ENCODE peak calls at places on chromosomes 7 and 10, in six cellular contexts. F, S, A, I, Y and U are unnamed samples.
A peak's percentile ranks its signal among the peaks of the same experiment; 100 is the strongest.

GRCh38 chr10:48210391-48210790 is 64.1 kb downstream of the FRMPD2 start:
- DNase-seq in Y (no peak), F (no peak), S (no peak), I (no peak), A (no peak), U (no peak)

GRCh38 chr7:64359543-64359942 is 45.8 kb downstream of the ZNF736 start:
- DNase-seq in I (no peak), F (no peak), Y (no peak), A (no peak), S (no peak), U (no peak)

GRCh38 chr10:104612577-104613205 is 28.4 kb upstream of the SORCS3 start:
- DNase-seq in A (no peak), Y (no peak), S (no peak), I (no peak), F (no peak), U (no peak)

GRCh38 chr7:95715274-95715673 is 57.1 kb upstream of the DYNC1I1 start:
- DNase-seq in A (no peak), I (no peak), F (no peak), Y (no peak), S (no peak), U (no peak)

GRCh38 chr7:19707240-19707639 is 1.6 kb downstream of the POLR1F start:
- DNase-seq in I (peak; percentile 11), F (no peak), A (no peak), S (no peak), Y (peak; percentile 15), U (no peak)

GRCh38 chr10:124607693-124608092 is 136.5 kb downstream of the FAM53B start:
- DNase-seq in F (no peak), I (no peak), S (no peak), A (no peak), Y (no peak), U (no peak)

GRCh38 chr7:121079425-121080169 is 91.1 kb downstream of the CPED1 start:
- DNase-seq in A (no peak), Y (peak; percentile 53), S (no peak), I (no peak), F (no peak), U (no peak)

GRCh38 chr10:125256026-125256425 is 95.7 kb upstream of the CTBP2 start:
- DNase-seq in A (no peak), Y (no peak), I (no peak), F (no peak), S (no peak), U (no peak)

GRCh38 chr7:98657736-98658135 is 40.7 kb downstream of the NPTX2 start:
- DNase-seq in S (no peak), I (no peak), Y (no peak), F (no peak), A (no peak), U (no peak)